ENCODE peak calls at places on chromosomes 12 and 14, in nine cellular contexts. P, B, L, T, Q, R, N, F and A are unnamed samples. For H3K4me1 and H3K27me3, the result is how much of the 10 kb centered on the place peaks cover.

GRCh38 chr14:104598461-104599273 is 5.9 kb downstream of the TMEM179 start:
- DNase-seq in P (no peak), B (no peak), L (no peak), T (no peak), Q (no peak), R (no peak), N (no peak), F (no peak), A (no peak)

GRCh38 chr14:81430284-81430683 is 30.2 kb upstream of the STON2 start:
- DNase-seq in P (no peak), B (no peak), L (no peak), T (no peak), Q (no peak), R (no peak), N (no peak), F (no peak), A (no peak)

GRCh38 chr14:63276492-63277342 is 42.0 kb downstream of the GPHB5 start:
- DNase-seq in P (peak), B (no peak), L (peak), T (peak), Q (peak), R (peak), N (peak), F (peak), A (no peak)

GRCh38 chr14:104361101-104361591 is 218.4 kb upstream of the C14orf180 start:
- DNase-seq in P (no peak), B (no peak), L (no peak), T (no peak), Q (no peak), R (no peak), N (no peak), F (no peak), A (peak)

GRCh38 chr12:75660805-75661404 is 149.5 kb upstream of the KRR1 start:
- DNase-seq in P (no peak), B (no peak), L (no peak), T (no peak), Q (no peak), R (no peak), N (no peak), F (peak), A (no peak)

GRCh38 chr12:3491938-3492867 is 1.2 kb downstream of the PRMT8 start:
- DNase-seq in P (no peak), B (no peak), L (peak), T (no peak), Q (peak), R (peak), N (peak), F (peak), A (no peak)

GRCh38 chr12:14435627-14436026 is 70.1 kb downstream of the ATF7IP start:
- DNase-seq in P (no peak), B (no peak), L (no peak), T (no peak), Q (no peak), R (no peak), N (no peak), F (no peak), A (no peak)

GRCh38 chr12:52884526-52885293 is 20.2 kb downstream of the KRT8 start:
- DNase-seq in P (peak), B (peak), L (peak), T (no peak), Q (peak), R (peak), N (peak), F (peak), A (peak)

GRCh38 chr12:51127050-51127729 is 43.8 kb upstream of the CSRNP2 start:
- DNase-seq in P (no peak), B (no peak), L (no peak), T (no peak), Q (no peak), R (no peak), N (no peak), F (peak), A (no peak)

GRCh38 chr14:64614992-64615391 is 65.2 kb downstream of the PPP1R36 start:
- DNase-seq in P (no peak), B (no peak), L (no peak), T (no peak), Q (no peak), R (no peak), N (no peak), F (no peak), A (no peak)

GRCh38 chr12:50504798-50505385 is at the start of gene DIP2B:
- DNase-seq in P (peak), B (peak), L (peak), T (peak), Q (peak), R (peak), N (peak), F (peak), A (peak)

GRCh38 chr12:5480218-5480952 is 48.5 kb downstream of the NTF3 start:
- DNase-seq in P (no peak), B (no peak), L (no peak), T (no peak), Q (peak), R (no peak), N (no peak), F (peak), A (no peak)

GRCh38 chr14:65357091-65357490 is 55.4 kb upstream of the FUT8 start:
- DNase-seq in P (no peak), B (no peak), L (no peak), T (no peak), Q (no peak), R (no peak), N (no peak), F (no peak), A (no peak)

GRCh38 chr12:2559931-2560715 is 234.6 kb upstream of the FKBP4 start:
- DNase-seq in P (no peak), B (no peak), L (no peak), T (no peak), Q (no peak), R (no peak), N (no peak), F (no peak), A (no peak)

GRCh38 chr12:63862187-63863107 is 17.9 kb downstream of the SRGAP1 start:
- DNase-seq in P (peak), B (no peak), L (no peak), T (peak), Q (no peak), R (no peak), N (peak), F (no peak), A (no peak)

GRCh38 chr12:82593901-82594396 is 92.8 kb upstream of the TMTC2 start:
- DNase-seq in P (no peak), B (no peak), L (no peak), T (no peak), Q (no peak), R (peak), N (no peak), F (no peak), A (no peak)

GRCh38 chr12:42130670-42131402 is 13.8 kb downstream of the GXYLT1 start:
- DNase-seq in P (no peak), B (no peak), L (no peak), T (no peak), Q (no peak), R (peak), N (peak), F (peak), A (no peak)

GRCh38 chr12:123075591-123076171 is 75.2 kb downstream of the PITPNM2 start:
- DNase-seq in P (peak), B (peak), L (peak), T (no peak), Q (peak), R (no peak), N (peak), F (no peak), A (no peak)

GRCh38 chr12:9805883-9806282 is 21.4 kb upstream of the KLRF1 start:
- DNase-seq in P (no peak), B (no peak), L (no peak), T (no peak), Q (no peak), R (no peak), N (no peak), F (no peak), A (no peak)

GRCh38 chr12:60394680-60395079 is 798.9 kb downstream of the SLC16A7 start:
- DNase-seq in P (no peak), B (no peak), L (no peak), T (peak), Q (no peak), R (peak), N (no peak), F (peak), A (no peak)

GRCh38 chr14:68762944-68763831 is 29.7 kb downstream of the ZFP36L1 start:
- DNase-seq in P (peak), B (no peak), L (no peak), T (no peak), Q (peak), R (peak), N (no peak), F (peak), A (no peak)

GRCh38 chr14:104680056-104680805 is 9.2 kb upstream of the INF2 start:
- DNase-seq in P (peak), B (no peak), L (no peak), T (no peak), Q (no peak), R (peak), N (no peak), F (peak), A (peak)

GRCh38 chr14:98244162-98244948 is 1027.6 kb downstream of the BCL11B start:
- DNase-seq in P (no peak), B (no peak), L (no peak), T (no peak), Q (no peak), R (no peak), N (peak), F (no peak), A (no peak)

GRCh38 chr14:102392506-102392905 is 29.8 kb downstream of the TECPR2 start:
- DNase-seq in P (no peak), B (no peak), L (no peak), T (no peak), Q (no peak), R (no peak), N (no peak), F (peak), A (no peak)

GRCh38 chr12:110677206-110677911 is 11.6 kb downstream of the HVCN1 start:
- DNase-seq in P (no peak), B (no peak), L (no peak), T (no peak), Q (no peak), R (peak), N (no peak), F (no peak), A (no peak)

GRCh38 chr12:68827895-68828294 is 19.9 kb downstream of the MDM2 start:
- DNase-seq in P (no peak), B (no peak), L (no peak), T (no peak), Q (no peak), R (no peak), N (no peak), F (no peak), A (no peak)

GRCh38 chr14:100394886-100395672 is 71.9 kb downstream of the SLC25A47 start:
- DNase-seq in P (no peak), B (no peak), L (no peak), T (no peak), Q (no peak), R (no peak), N (no peak), F (no peak), A (no peak)

GRCh38 chr14:104423715-104424405 is 155.7 kb upstream of the C14orf180 start:
- DNase-seq in P (no peak), B (peak), L (no peak), T (no peak), Q (no peak), R (peak), N (no peak), F (no peak), A (peak)

GRCh38 chr12:6852651-6853354 is 853 bp downstream of the USP5 start:
- DNase-seq in P (no peak), B (no peak), L (peak), T (no peak), Q (peak), R (peak), N (no peak), F (peak), A (peak)

GRCh38 chr12:77152623-77153193 is 87.3 kb upstream of the E2F7 start:
- DNase-seq in P (peak), B (peak), L (no peak), T (peak), Q (peak), R (no peak), N (no peak), F (peak), A (no peak)

GRCh38 chr14:78851189-78851588 is 681.0 kb downstream of the NRXN3 start:
- DNase-seq in P (no peak), B (no peak), L (no peak), T (no peak), Q (no peak), R (no peak), N (peak), F (no peak), A (no peak)

GRCh38 chr14:42854061-42854460 is 1247.4 kb downstream of the LRFN5 start:
- DNase-seq in P (no peak), B (no peak), L (no peak), T (no peak), Q (no peak), R (no peak), N (no peak), F (peak), A (no peak)

GRCh38 chr12:49187184-49187583 is 1.7 kb downstream of the TUBA1A start:
- DNase-seq in P (no peak), B (peak), L (peak), T (no peak), Q (peak), R (peak), N (no peak), F (peak), A (no peak)

GRCh38 chr12:91811481-91812287 is 334.0 kb downstream of the BTG1 start:
- DNase-seq in P (peak), B (peak), L (peak), T (peak), Q (peak), R (no peak), N (peak), F (peak), A (peak)

GRCh38 chr14:75042040-75042439 is 9.2 kb downstream of the MLH3 start:
- DNase-seq in P (no peak), B (no peak), L (no peak), T (no peak), Q (no peak), R (no peak), N (no peak), F (no peak), A (no peak)

GRCh38 chr12:50047693-50048250 is 9.6 kb upstream of the ASIC1 start:
- DNase-seq in P (no peak), B (no peak), L (no peak), T (no peak), Q (no peak), R (no peak), N (no peak), F (no peak), A (no peak)

GRCh38 chr14:56144176-56144575 is 26.0 kb downstream of the PELI2 start:
- DNase-seq in P (peak), B (no peak), L (no peak), T (no peak), Q (no peak), R (no peak), N (no peak), F (no peak), A (no peak)
- H3K4me1 ChIP-seq in P (under half), B (under half), L (under half), T (under half), Q (under half), R (under half), N (under half), F (under half), A (under half)

DNA sequence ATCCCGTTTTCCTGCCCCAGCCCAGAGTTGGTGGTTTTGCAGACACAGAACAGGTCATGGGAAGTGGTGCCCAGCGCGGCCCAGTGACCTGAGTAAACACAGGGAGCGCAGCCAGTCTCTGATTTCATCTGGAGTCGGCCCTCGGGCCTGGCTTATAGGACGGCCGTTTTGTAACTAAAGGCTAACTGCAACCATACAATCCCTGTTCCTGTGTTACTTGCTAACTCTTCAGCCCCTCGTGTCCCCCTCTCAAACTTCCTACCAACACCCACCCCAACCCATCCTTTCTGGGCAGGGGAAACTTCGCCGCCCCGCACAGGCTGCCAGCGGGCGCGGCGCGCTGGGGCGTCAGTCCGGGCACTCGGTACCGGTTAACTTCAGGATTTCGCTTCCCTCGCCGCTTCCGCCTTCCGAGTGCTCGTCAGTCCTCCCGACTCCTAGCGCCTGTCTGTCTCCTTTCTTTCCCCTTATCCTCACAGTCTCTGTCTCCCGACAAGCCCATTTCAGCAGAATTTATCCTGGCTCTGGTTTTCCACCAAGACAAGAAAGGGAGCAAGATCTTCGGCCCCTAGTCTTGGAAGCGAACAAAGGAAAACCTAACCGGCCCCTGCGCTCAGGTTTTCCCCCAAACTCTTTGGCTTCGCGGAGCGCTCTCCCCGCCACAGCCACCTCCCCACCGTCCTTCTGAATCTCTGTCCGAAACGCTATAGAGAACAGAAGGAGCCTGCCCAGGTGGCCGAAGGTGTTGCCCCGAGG is 2.0 kb downstream of the SIX1 start:
- DNase-seq in P (no peak), B (no peak), L (no peak), T (no peak), Q (peak), R (peak), N (peak), F (peak), A (no peak)
- H3K27me3 ChIP-seq in P (under half), B (half or more), L (under half), T (under half), Q (half or more), R (under half), N (under half), F (under half), A (under half)

DNA sequence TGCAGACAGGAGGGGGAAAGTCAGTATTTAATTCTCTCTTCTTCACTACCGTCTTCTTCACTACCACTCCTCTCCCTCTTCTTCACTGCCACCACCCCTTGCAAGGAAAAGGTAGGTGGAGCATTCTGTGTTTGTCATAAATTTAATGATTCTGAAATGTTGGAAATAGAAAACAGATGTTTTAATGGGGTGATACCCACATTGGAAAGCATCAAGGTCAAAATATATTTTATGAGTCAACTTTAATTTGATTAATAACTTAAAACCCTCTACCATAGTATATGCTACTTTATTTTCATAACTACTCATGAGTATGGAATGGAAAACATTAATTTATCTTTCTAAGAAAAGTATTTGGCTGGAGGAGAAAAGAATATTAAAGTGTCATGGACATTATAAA is 493.0 kb upstream of the RGS6 start:
- DNase-seq in P (no peak), B (no peak), L (no peak), T (no peak), Q (no peak), R (no peak), N (no peak), F (peak), A (no peak)
- H3K4me3 ChIP-seq in P (no peak), B (no peak), L (no peak), T (no peak), Q (no peak), R (peak), N (no peak), F (no peak), A (no peak)

GRCh38 chr12:124679533-124680371 is 112.3 kb upstream of the NCOR2 start:
- DNase-seq in P (no peak), B (peak), L (no peak), T (no peak), Q (no peak), R (peak), N (peak), F (no peak), A (no peak)
- H3K4me1 ChIP-seq in P (under half), B (half or more), L (under half), T (half or more), Q (under half), R (under half), N (under half), F (under half), A (under half)